ENCODE peak calls at places on chromosomes 16 and 17, in seven cellular contexts. H, A, C, Y, T, G and L are unnamed samples.
A peak's percentile ranks its signal among the peaks of the same experiment; 100 is the strongest.

GRCh38 chr17:14737984-14738651 is 437.2 kb downstream of the HS3ST3B1 start:
- DNase-seq in H (peak; percentile 79), A (peak; percentile 71), C (peak; percentile 43), Y (peak; percentile 65), T (no peak), G (no peak), L (peak; percentile 89)

GRCh38 chr16:977096-977701 is 4.4 kb upstream of the SOX8 start:
- DNase-seq in H (no peak), A (peak; percentile 85), C (no peak), Y (no peak), T (peak; percentile 70), G (no peak), L (no peak)

GRCh38 chr17:55168970-55169687 is 95.6 kb upstream of the HLF start:
- DNase-seq in H (no peak), A (no peak), C (no peak), Y (no peak), T (no peak), G (peak; percentile 39), L (no peak)

GRCh38 chr17:13562271-13562800 is 39.4 kb downstream of the HS3ST3A1 start:
- DNase-seq in H (no peak), A (peak; percentile 82), C (no peak), Y (no peak), T (no peak), G (no peak), L (no peak)

GRCh38 chr17:77356109-77356689 is 215.4 kb downstream of the SEC14L1 start:
- DNase-seq in H (no peak), A (peak; percentile 62), C (no peak), Y (no peak), T (no peak), G (no peak), L (peak; percentile 76)

GRCh38 chr17:50059759-50060273 is 3.9 kb downstream of the ITGA3 start:
- DNase-seq in H (no peak), A (no peak), C (peak; percentile 62), Y (no peak), T (no peak), G (no peak), L (no peak)

GRCh38 chr17:50139950-50140885 is 10.3 kb upstream of the SAMD14 start:
- DNase-seq in H (peak; percentile 88), A (peak; percentile 91), C (no peak), Y (peak; percentile 57), T (peak; percentile 83), G (peak; percentile 64), L (no peak)

GRCh38 chr16:8863594-8864424 is 5.0 kb downstream of the CARHSP1 start:
- DNase-seq in H (no peak), A (no peak), C (no peak), Y (no peak), T (peak; percentile 95), G (no peak), L (no peak)

GRCh38 chr16:46908540-46909372 is 24.6 kb downstream of the GPT2 start:
- DNase-seq in H (no peak), A (no peak), C (no peak), Y (no peak), T (peak; percentile 65), G (no peak), L (no peak)

GRCh38 chr16:84754353-84754856 is 54.6 kb downstream of the USP10 start:
- DNase-seq in H (no peak), A (peak; percentile 85), C (peak; percentile 46), Y (peak; percentile 42), T (peak; percentile 82), G (peak; percentile 31), L (peak; percentile 85)

GRCh38 chr17:49076575-49077384 is 55.8 kb upstream of the B4GALNT2 start:
- DNase-seq in H (no peak), A (no peak), C (no peak), Y (no peak), T (no peak), G (no peak), L (no peak)

GRCh38 chr16:10619271-10619849 is 39.0 kb upstream of the EMP2 start:
- DNase-seq in H (peak; percentile 85), A (peak; percentile 69), C (no peak), Y (no peak), T (peak; percentile 27), G (no peak), L (peak; percentile 42)

GRCh38 chr16:71726491-71727319 is 2.2 kb upstream of the PHLPP2 start:
- DNase-seq in H (no peak), A (no peak), C (no peak), Y (no peak), T (no peak), G (no peak), L (no peak)

GRCh38 chr17:47896672-47897490 is 845 bp downstream of the SP2 start:
- DNase-seq in H (no peak), A (no peak), C (no peak), Y (no peak), T (no peak), G (no peak), L (no peak)

GRCh38 chr17:35079547-35079946 is 16.0 kb upstream of the RFFL start:
- DNase-seq in H (no peak), A (no peak), C (no peak), Y (no peak), T (no peak), G (no peak), L (no peak)

GRCh38 chr17:35083071-35083470 is 19.6 kb upstream of the RFFL start:
- DNase-seq in H (no peak), A (no peak), C (no peak), Y (no peak), T (no peak), G (no peak), L (no peak)

GRCh38 chr17:35081638-35082037 is 18.1 kb upstream of the RFFL start:
- DNase-seq in H (no peak), A (no peak), C (no peak), Y (no peak), T (no peak), G (no peak), L (no peak)

GRCh38 chr17:35082073-35082657 is 18.7 kb upstream of the RFFL start:
- DNase-seq in H (no peak), A (no peak), C (no peak), Y (no peak), T (no peak), G (peak; percentile 29), L (no peak)

DNA sequence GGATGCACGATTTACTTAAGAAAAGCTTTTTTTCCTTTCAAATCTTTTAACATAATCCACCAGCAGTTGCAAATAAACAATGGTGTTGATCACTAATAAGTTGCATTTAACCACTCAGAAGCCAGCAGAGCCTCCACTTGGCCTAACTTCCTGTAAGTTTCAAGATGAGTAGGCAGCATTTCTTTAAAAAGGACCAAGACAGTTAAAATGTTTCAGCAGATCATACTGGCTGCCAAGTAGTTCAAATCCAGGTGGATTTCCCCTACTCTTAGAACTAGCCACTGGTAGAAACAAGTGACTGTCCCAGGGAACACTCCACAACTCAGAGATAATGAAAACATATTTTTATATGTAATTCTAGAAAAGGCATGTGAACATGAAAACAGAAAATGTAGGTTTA is 17.0 kb upstream of the RFFL start:
- DNase-seq in H (no peak), A (no peak), C (no peak), Y (no peak), T (no peak), G (peak; percentile 53), L (no peak)
- H3K4me3 ChIP-seq in H (no peak overlapping the region), A (no peak overlapping the region), C (no peak overlapping the region), Y (no peak overlapping the region), T (no peak overlapping the region), G (no peak overlapping the region), L (no peak overlapping the region)

GRCh38 chr17:848402-848801 is 66.2 kb downstream of the MRM3 start:
- DNase-seq in H (no peak), A (no peak), C (no peak), Y (no peak), T (no peak), G (no peak), L (no peak)

GRCh38 chr17:850086-850827 is 68.1 kb downstream of the MRM3 start:
- DNase-seq in H (no peak), A (no peak), C (no peak), Y (no peak), T (no peak), G (no peak), L (no peak)

GRCh38 chr17:850828-851759 is 68.9 kb downstream of the MRM3 start:
- DNase-seq in H (no peak), A (peak; percentile 81), C (no peak), Y (peak; percentile 76), T (no peak), G (no peak), L (no peak)

GRCh38 chr17:851986-852385 is 69.8 kb downstream of the MRM3 start:
- DNase-seq in H (no peak), A (no peak), C (no peak), Y (no peak), T (no peak), G (no peak), L (no peak)

GRCh38 chr17:846901-847777 is 65.0 kb downstream of the MRM3 start:
- DNase-seq in H (no peak), A (no peak), C (no peak), Y (no peak), T (no peak), G (no peak), L (no peak)
- H3K4me3 ChIP-seq in H (peak overlapping the region; percentile 42), A (peak overlapping the region; percentile 7), C (peak overlapping the region; percentile 69), Y (peak overlapping the region; percentile 15), T (peak overlapping the region; percentile 46), G (no peak overlapping the region), L (no peak overlapping the region)

DNA sequence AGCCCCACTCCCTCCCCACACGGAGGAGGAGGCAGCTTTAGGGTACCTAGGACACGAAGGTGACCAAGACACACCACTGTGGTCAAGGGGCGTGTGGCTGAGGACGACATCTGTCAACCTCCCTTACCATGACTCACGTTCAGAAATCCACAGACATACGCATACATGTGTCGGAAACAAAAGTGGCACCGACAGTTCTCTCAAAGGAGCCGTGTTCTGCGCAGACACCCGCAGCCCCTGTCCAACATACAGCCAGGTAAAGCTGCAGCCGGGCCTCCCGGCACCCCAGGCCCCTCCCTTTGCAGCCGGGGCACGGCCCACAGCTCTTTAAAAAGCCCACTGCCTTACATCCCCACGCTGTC is 40.4 kb upstream of the KLHDC4 start:
- DNase-seq in H (no peak), A (no peak), C (no peak), Y (no peak), T (no peak), G (no peak), L (no peak)
- H3K4me3 ChIP-seq in H (peak overlapping the region; percentile 39), A (no peak overlapping the region), C (peak overlapping the region; percentile 70), Y (no peak overlapping the region), T (peak overlapping the region; percentile 56), G (peak overlapping the region; percentile 4), L (no peak overlapping the region)

DNA sequence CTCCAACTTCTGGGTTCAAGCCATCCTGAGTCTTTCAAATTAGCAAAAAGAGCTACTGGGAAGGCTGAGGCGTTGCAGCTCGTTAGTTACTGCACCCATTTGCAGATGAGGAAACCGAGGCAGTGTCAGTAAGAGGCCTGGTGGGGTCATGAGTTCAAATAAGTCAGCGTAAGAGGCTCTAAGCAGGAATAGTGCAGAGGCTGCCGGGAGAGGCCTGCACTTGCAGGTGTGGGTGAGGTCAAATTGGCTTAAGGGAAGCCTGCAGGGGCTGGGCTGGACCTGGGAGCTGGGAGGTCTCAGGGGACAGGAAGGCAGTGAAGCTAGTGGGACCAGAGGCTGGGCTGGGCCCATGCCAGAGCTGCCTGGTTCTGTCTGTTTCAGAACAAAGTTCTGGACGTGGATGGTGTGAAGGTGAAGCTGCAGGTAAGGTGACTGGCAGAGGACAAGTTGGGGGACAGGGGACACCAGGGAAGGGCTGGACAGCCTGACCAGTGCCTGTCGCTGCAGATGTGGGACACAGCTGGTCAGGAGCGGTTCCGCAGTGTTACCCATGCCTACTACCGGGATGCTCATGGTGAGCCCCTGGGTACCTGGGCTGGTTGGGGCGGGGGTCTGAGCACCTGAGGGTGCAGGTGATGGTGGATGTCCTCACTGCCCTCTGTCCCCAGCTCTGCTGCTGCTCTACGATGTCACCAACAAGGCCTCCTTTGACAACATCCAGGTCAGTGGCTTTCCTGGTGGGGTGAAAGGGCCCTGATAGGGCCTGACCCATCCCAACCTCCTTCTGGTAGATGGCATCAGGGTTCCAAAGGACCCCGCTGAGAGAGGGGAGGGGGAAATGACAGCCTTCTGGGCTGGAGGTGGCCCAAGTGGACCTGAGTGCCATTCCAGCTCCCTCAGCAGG is 3.0 kb downstream of the RAB26 start:
- DNase-seq in H (no peak), A (no peak), C (no peak), Y (no peak), T (no peak), G (peak; percentile 50), L (no peak)
- H3K4me3 ChIP-seq in H (no peak overlapping the region), A (no peak overlapping the region), C (no peak overlapping the region), Y (no peak overlapping the region), T (no peak overlapping the region), G (peak overlapping the region; percentile 92), L (no peak overlapping the region)